ENCODE peak calls at places on chromosomes 2 and 18, in four cellular contexts. T is HepG2, A is GM12878, K is H1. V is an unnamed sample.
A peak's percentile ranks its signal among the peaks of the same experiment; 100 is the strongest.

GRCh38 chr2:189982777-189983394 is 79.6 kb downstream of the MSTN start:
- DNase-seq in T (peak; percentile 35), A (no peak), K (peak; percentile 45), V (peak; percentile 28)

GRCh38 chr2:224947566-224947965 is 94.7 kb downstream of the DOCK10 start:
- DNase-seq in T (no peak), A (no peak), K (no peak), V (no peak)

GRCh38 chr18:38362286-38362792 is 796.7 kb upstream of the CELF4 start:
- DNase-seq in T (no peak), A (no peak), K (no peak), V (no peak)

GRCh38 chr2:96651793-96652192 is 9.2 kb downstream of the FER1L5 start:
- DNase-seq in T (no peak), A (no peak), K (no peak), V (no peak)

GRCh38 chr2:240503848-240504247 is 53.9 kb downstream of the ANKMY1 start:
- DNase-seq in T (no peak), A (no peak), K (no peak), V (no peak)

GRCh38 chr2:15667579-15668556 is 76.2 kb downstream of the DDX1 start:
- DNase-seq in T (no peak), A (no peak), K (no peak), V (no peak)

GRCh38 chr2:80086831-80087230 is 217.7 kb downstream of the LRRTM1 start:
- DNase-seq in T (no peak), A (no peak), K (no peak), V (no peak)

GRCh38 chr18:74468547-74469014 is 11.5 kb upstream of the DIPK1C start:
- DNase-seq in T (no peak), A (no peak), K (no peak), V (no peak)

GRCh38 chr18:13374468-13375301 is 156.1 kb downstream of the LDLRAD4 start:
- DNase-seq in T (no peak), A (no peak), K (no peak), V (no peak)

GRCh38 chr2:152647417-152648010 is 69.7 kb downstream of the PRPF40A start:
- DNase-seq in T (no peak), A (no peak), K (no peak), V (no peak)

GRCh38 chr2:41618754-41619153 is 429.1 kb upstream of the PKDCC start:
- DNase-seq in T (no peak), A (no peak), K (no peak), V (no peak)

GRCh38 chr18:8847900-8848299 is 142.5 kb downstream of the MTCL1 start:
- DNase-seq in T (no peak), A (no peak), K (no peak), V (no peak)

GRCh38 chr18:56841836-56842235 is 190.7 kb downstream of the WDR7 start:
- DNase-seq in T (no peak), A (no peak), K (no peak), V (no peak)

GRCh38 chr2:161077367-161078210 is 82.6 kb upstream of the TANK start:
- DNase-seq in T (no peak), A (peak; percentile 81), K (no peak), V (no peak)
- TF ChIP-seq SUZ12 in T (no peak), A (no peak), K (no peak), V (no peak)

GRCh38 chr2:42852798-42853197 is 60.4 kb upstream of the HAAO start:
- DNase-seq in T (no peak), A (no peak), K (no peak), V (no peak)

GRCh38 chr2:42851740-42852250 is 59.4 kb upstream of the HAAO start:
- DNase-seq in T (no peak), A (no peak), K (no peak), V (no peak)

GRCh38 chr2:42854207-42854818 is 61.9 kb upstream of the HAAO start:
- DNase-seq in T (peak; percentile 43), A (no peak), K (no peak), V (no peak)

GRCh38 chr2:42855221-42855970 is 63.0 kb upstream of the HAAO start:
- DNase-seq in T (no peak), A (no peak), K (no peak), V (no peak)

DNA sequence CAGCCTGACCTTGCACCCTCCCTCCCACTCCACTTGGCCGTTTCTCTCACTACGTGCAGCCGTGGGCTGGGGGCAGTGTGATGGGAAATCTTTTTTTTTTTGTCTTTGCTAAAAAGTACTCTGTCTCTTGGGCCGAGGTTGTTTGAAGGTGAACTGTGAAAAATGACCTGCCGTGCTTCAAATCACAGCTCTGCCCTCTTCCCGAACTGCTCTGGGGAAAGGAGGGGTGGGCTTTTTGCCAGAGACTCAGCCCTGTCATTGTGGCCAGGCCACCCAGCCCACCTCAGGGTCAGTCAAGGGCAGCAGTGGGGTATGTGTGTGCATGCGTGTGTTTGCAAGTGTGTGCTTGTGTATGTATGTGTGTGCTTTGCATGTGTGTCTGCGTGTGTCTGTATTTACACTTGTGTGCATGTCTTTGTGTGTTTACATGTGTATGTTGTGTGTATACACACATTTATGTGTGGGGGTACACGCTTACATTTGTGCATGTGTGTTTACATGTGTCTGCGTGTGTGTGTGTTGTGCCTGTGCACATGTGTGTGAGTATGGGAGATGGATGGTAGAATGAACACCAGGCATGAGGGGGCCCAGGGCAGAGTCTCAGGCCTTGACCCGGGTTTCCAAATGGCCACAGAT is 61.3 kb upstream of the HAAO start:
- DNase-seq in T (no peak), A (no peak), K (no peak), V (no peak)
- H3K9ac ChIP-seq in T (no peak overlapping the region), A (no peak overlapping the region), K (no peak overlapping the region), V (no peak overlapping the region)

DNA sequence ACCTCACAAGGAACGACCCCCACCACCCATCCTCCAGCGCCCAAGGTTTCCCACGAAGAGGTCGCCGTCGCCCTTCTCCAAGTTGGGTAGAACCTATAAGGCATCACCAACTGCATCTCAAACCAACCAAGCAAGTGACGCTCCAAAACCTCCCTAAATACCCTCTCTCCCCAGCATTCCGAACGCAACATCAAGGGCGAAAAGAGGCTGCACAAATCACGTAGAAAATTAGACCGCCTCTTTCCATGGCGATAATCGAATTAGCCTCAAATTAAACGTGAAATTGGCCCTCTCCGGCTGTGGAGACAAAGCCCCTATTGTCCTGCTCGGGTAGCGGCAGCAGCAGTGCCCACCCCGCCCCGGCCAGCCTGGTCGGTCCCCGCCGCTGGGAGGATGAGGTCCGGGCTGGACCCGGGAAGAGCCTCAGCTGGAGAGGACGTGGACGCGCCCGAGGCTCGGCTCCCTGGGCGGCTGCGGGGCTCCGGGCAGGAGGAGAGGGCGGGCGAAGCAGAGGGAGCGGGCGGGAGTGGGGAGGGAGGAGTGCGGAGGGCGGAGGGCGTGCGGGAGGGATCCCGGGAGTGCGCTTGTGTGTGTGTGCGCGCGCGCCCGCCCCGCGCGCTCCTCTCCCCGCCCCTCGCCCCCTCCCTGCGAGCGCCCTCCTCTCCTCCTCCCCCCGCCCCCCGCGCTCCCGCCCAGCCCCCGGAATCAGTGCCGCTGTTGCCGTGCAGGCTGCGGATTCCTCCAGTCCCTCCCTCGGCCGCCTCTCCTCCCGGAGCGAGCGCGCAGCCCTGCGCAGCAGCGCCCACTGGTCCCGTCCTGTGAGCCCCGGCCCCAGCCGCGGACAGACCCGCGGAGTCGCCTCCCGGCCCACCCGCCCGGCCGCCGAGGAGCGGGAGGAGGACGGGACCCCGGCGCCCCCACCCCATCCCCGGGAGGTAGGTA is at the start of gene SPTBN1:
- DNase-seq in T (peak; percentile 87), A (no peak), K (peak; percentile 83), V (peak; percentile 72)
- TF ChIP-seq SUZ12 in T (no peak), A (peak; percentile 58), K (peak; percentile 39), V (no peak)

DNA sequence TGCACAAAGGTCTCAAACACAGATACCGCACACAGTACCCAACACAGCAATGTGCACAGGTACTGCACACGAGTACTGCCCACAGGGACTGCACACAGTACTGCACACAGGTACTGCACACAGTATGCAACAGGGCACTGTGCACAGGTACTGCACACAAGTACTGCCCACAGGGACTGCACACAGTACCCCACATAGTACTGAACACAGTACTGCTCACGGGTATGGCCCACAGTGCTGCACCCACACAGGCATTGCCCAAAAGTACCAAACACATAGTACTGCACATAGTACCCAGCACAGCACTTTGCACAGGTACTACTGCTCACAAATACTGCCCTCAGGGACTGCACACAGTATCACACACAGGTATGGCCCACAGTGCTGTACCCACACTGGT is 73.1 kb downstream of the ZNF236 start:
- DNase-seq in T (no peak), A (no peak), K (no peak), V (no peak)
- H3K9ac ChIP-seq in T (no peak overlapping the region), A (no peak overlapping the region), K (no peak overlapping the region), V (no peak overlapping the region)

GRCh38 chr2:134912406-134912805 is 6.2 kb upstream of the CCNT2 start:
- DNase-seq in T (no peak), A (no peak), K (no peak), V (no peak)
- TF ChIP-seq SUZ12 in T (no peak), A (no peak), K (no peak), V (no peak)

GRCh38 chr2:100292022-100292580 is 30.2 kb downstream of the LONRF2 start:
- DNase-seq in T (peak; percentile 14), A (no peak), K (no peak), V (peak; percentile 73)
- H3K9ac ChIP-seq in T (no peak overlapping the region), A (no peak overlapping the region), K (no peak overlapping the region), V (no peak overlapping the region)

GRCh38 chr2:3462493-3463104 is 56.7 kb downstream of the ADI1 start:
- DNase-seq in T (no peak), A (no peak), K (no peak), V (no peak)
- TF ChIP-seq SUZ12 in T (no peak), A (no peak), K (no peak), V (no peak)

GRCh38 chr2:71637168-71637567 is 183.8 kb downstream of the DYSF start:
- DNase-seq in T (no peak), A (no peak), K (no peak), V (no peak)

GRCh38 chr2:71639735-71640134 is 186.4 kb downstream of the DYSF start:
- DNase-seq in T (no peak), A (no peak), K (no peak), V (no peak)

GRCh38 chr2:71635798-71636197 is 182.4 kb downstream of the DYSF start:
- DNase-seq in T (no peak), A (no peak), K (no peak), V (no peak)

GRCh38 chr2:71640459-71640858 is 187.1 kb downstream of the DYSF start:
- DNase-seq in T (no peak), A (no peak), K (no peak), V (no peak)

DNA sequence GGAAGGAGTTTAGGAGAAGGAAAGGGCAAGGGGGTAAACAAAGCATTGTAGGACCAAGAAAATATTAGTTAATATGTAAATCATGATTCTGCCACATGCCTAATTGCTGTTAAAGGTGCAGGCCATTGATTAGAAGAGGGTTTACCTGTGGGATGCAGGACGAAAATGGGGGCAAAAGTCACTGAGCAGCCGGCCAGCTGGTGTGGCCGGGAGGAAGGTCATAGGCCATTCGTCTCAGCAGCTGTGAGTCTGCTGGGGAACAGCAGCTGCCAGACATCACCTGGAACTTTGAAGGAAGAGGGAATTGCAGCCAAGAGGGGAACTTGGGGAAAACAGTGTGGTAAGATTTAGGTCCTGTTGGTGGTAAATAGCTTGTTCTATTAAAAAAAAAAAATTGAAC is 184.4 kb downstream of the DYSF start:
- DNase-seq in T (no peak), A (no peak), K (no peak), V (no peak)
- H3K9ac ChIP-seq in T (no peak overlapping the region), A (no peak overlapping the region), K (no peak overlapping the region), V (no peak overlapping the region)

GRCh38 chr2:162473-163135 is 101.2 kb downstream of the SH3YL1 start:
- DNase-seq in T (no peak), A (no peak), K (no peak), V (no peak)
- TF ChIP-seq SUZ12 in T (no peak), A (no peak), K (no peak), V (no peak)

V was measured in NT2/D1.